ENCODE peak calls at places on chromosomes 7 and 10, in four cellular contexts. X, F, B and D are unnamed samples.

GRCh38 chr10:22850541-22850940 is 77.3 kb upstream of the ARMC3 start:
- DNase-seq in X (no peak), F (no peak), B (no peak), D (no peak)

GRCh38 chr10:77456414-77456813 is 181.2 kb downstream of the KCNMA1 start:
- DNase-seq in X (peak; percentile 7), F (no peak), B (no peak), D (no peak)

GRCh38 chr10:125101581-125101980 is 58.8 kb downstream of the CTBP2 start:
- DNase-seq in X (no peak), F (no peak), B (no peak), D (no peak)

GRCh38 chr10:104028146-104028545 is 57.5 kb downstream of the COL17A1 start:
- DNase-seq in X (peak; percentile 23), F (no peak), B (peak; percentile 31), D (no peak)

GRCh38 chr10:113576853-113577252 is 24.0 kb downstream of the HABP2 start:
- DNase-seq in X (peak; percentile 12), F (peak; percentile 35), B (peak; percentile 20), D (peak; percentile 28)

GRCh38 chr10:43922335-43923280 is 273.9 kb upstream of the ZNF32 start:
- DNase-seq in X (no peak), F (no peak), B (no peak), D (no peak)

GRCh38 chr7:87341441-87341840 is 4.0 kb upstream of the CROT start:
- DNase-seq in X (no peak), F (no peak), B (no peak), D (no peak)

GRCh38 chr7:1755783-1756626 is 85.9 kb downstream of the ELFN1 start:
- DNase-seq in X (no peak), F (no peak), B (no peak), D (no peak)

GRCh38 chr7:79180533-79180932 is 272.9 kb downstream of the MAGI2 start:
- DNase-seq in X (no peak), F (no peak), B (no peak), D (no peak)

DNA sequence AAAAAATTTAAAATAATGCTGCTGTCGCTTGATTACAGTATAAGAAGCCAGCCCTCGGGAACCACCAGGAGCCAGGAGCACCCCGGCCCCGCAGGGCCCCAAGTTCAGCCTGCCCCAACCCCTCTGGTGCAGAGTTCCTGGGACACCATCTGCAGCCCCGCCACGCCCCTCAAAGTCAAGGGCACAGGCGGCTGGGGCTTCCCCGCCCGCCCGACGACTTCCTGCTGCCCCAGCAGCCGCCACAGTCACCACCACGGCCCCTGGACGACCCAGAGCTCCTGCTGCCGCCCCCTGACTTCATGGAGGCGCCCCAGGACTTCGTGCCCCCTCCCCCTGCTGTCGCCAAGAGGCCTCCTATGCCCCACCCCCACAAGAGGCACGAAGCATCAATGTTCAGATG is 103.6 kb upstream of the PDSS1 start:
- DNase-seq in X (no peak), F (no peak), B (no peak), D (no peak)
- H3K4me2 ChIP-seq in X (no peak overlapping the region), F (no peak overlapping the region), B (no peak overlapping the region), D (no peak overlapping the region)

GRCh38 chr7:27617651-27618381 is 44.9 kb downstream of the HIBADH start:
- DNase-seq in X (no peak), F (no peak), B (no peak), D (no peak)

GRCh38 chr7:27616186-27616491 is 46.5 kb downstream of the HIBADH start:
- DNase-seq in X (no peak), F (no peak), B (no peak), D (no peak)

GRCh38 chr7:27619492-27619891 is 43.2 kb downstream of the HIBADH start:
- DNase-seq in X (no peak), F (no peak), B (no peak), D (peak; percentile 6)

GRCh38 chr7:27615420-27616185 is 47.1 kb downstream of the HIBADH start:
- DNase-seq in X (no peak), F (no peak), B (peak; percentile 24), D (peak; percentile 77)

DNA sequence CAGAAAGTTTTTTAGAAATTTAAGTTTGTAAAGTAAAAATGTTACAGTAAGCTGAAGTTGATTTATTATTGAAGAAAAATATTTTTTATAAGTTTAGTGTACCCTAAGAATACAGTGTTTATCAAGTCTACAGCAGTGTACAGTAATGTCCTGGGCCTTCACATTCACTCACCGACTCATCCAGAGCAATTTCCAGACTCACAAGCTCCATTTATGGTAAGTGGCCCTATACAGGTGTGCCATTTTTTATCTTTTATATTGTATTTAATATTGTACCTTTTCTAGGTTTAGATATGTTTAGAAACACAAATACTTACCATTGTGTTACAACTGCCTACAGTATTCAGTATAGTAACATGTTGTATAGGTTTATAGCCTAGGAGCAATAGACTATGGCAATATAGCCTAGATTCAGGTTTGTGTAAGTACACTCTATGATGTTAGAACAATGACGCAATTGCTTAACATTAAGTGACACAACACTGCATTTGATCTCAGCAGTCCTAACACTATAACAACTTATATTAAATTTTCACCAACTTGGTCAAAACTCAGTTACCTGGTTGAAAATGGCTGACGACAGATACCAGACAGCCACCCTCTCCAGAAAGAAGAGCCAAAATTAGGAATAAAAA is 45.7 kb downstream of the HIBADH start:
- DNase-seq in X (no peak), F (no peak), B (no peak), D (no peak)
- H3K9ac ChIP-seq in X (no peak overlapping the region), F (no peak overlapping the region), B (no peak overlapping the region), D (no peak overlapping the region)

GRCh38 chr7:131605280-131605878 is 49.0 kb upstream of the PODXL start:
- DNase-seq in X (no peak), F (peak; percentile 81), B (no peak), D (no peak)
- H4K8ac ChIP-seq in X (no peak overlapping the region), F (no peak overlapping the region), B (no peak overlapping the region), D (peak overlapping the region; percentile 63)

DNA sequence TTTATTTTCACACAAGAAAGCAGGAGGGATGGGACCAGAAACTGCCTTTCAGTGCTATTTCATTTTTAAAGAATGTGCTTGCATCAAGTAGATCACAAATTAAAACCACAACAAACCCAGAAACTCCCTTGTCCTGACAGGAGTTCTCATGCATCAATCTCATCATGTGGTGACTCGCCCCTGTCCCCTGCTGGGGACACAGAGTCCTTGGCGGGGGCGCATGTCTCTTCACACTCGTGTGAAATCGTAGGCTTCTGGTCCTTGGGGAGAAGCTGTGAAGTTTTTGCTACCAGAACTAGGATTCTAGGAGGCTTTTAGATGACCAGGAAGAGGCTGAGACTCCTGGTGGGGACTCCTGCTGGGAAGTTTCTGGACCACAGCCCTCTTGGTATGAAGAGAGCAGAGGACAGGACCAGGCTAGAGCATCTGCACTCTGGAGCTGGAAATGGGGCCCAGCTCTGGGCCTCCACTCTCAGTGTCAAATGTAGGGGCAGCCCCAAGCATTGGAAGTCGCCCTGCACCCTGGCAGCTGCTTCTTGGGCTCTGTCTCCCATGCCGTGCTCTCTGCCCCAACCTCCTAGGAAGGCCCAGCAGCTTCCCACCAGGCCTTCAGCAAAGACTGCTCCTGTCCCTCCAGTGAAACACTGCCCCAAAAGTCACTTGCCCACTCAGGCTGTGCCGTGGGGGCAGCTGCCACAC is 9.8 kb upstream of the OPN4 start:
- DNase-seq in X (peak; percentile 27), F (no peak), B (peak; percentile 38), D (no peak)
- H3K4me2 ChIP-seq in X (no peak overlapping the region), F (no peak overlapping the region), B (no peak overlapping the region), D (no peak overlapping the region)